ENCODE peak calls at places on chromosomes 4 and X, in ten cellular contexts. D is CD8-positive, alpha-beta T cell; J is lower leg skin; B is kidney epithelial cell; G is kidney; L is gastrocnemius medialis; N is heart left ventricle; T is A549; V is astrocyte of the spinal cord; P is BJ. X is an unnamed sample.

GRCh38 chrX:106959897-106960296 is 39.7 kb downstream of the CLDN2 start:
- DNase-seq in D (no peak), J (no peak), B (no peak), G (no peak), L (no peak), N (no peak), T (peak; percentile 39), V (peak; percentile 56), P (no peak), X (peak; percentile 43)

GRCh38 chr4:15719506-15719905 is 16.6 kb downstream of the BST1 start:
- DNase-seq in D (no peak), J (no peak), B (no peak), G (no peak), L (no peak), N (no peak), T (no peak), V (no peak), P (no peak), X (no peak)

GRCh38 chr4:132797856-132798255 is 351.2 kb upstream of the PCDH10 start:
- DNase-seq in D (no peak), J (no peak), B (no peak), G (no peak), L (no peak), N (no peak), T (no peak), V (no peak), P (no peak), X (no peak)

GRCh38 chr4:138522366-138522765 is 280.2 kb upstream of the SLC7A11 start:
- DNase-seq in D (no peak), J (no peak), B (no peak), G (no peak), L (no peak), N (no peak), T (no peak), V (peak; percentile 25), P (no peak), X (peak; percentile 52)

GRCh38 chr4:186931519-186931918 is 207.9 kb upstream of the FAT1 start:
- DNase-seq in D (no peak), J (no peak), B (no peak), G (no peak), L (no peak), N (no peak), T (no peak), V (peak; percentile 53), P (peak; percentile 69), X (no peak)

GRCh38 chr4:116387942-116388474 is 697.4 kb downstream of the TRAM1L1 start:
- DNase-seq in D (no peak), J (no peak), B (no peak), G (no peak), L (no peak), N (no peak), T (no peak), V (no peak), P (no peak), X (no peak)

GRCh38 chr4:3868146-3868840 is 102.1 kb downstream of the ADRA2C start:
- DNase-seq in D (no peak), J (peak; percentile 68), B (no peak), G (no peak), L (no peak), N (no peak), T (no peak), V (no peak), P (no peak), X (peak; percentile 10)

GRCh38 chr4:110621839-110622751 is 782 bp downstream of the PITX2 start:
- DNase-seq in D (no peak), J (peak; percentile 80), B (no peak), G (peak; percentile 69), L (peak; percentile 32), N (no peak), T (no peak), V (no peak), P (no peak), X (no peak)

GRCh38 chrX:13357925-13358324 is 38.1 kb upstream of the ATXN3L start:
- DNase-seq in D (no peak), J (no peak), B (no peak), G (no peak), L (no peak), N (no peak), T (no peak), V (peak; percentile 31), P (no peak), X (peak; percentile 50)

GRCh38 chr4:150098214-150098613 is 20.0 kb downstream of the DCLK2 start:
- DNase-seq in D (no peak), J (no peak), B (no peak), G (no peak), L (no peak), N (no peak), T (no peak), V (peak; percentile 31), P (no peak), X (peak; percentile 46)

GRCh38 chr4:40445671-40446070 is 110.5 kb downstream of the CHRNA9 start:
- DNase-seq in D (no peak), J (no peak), B (no peak), G (no peak), L (no peak), N (no peak), T (no peak), V (no peak), P (no peak), X (no peak)

GRCh38 chrX:152958047-152958446 is 35.9 kb downstream of the PNMA5 start:
- DNase-seq in D (no peak), J (no peak), B (no peak), G (no peak), L (no peak), N (no peak), T (no peak), V (no peak), P (no peak), X (no peak)

GRCh38 chrX:150503898-150504219 is 64.6 kb upstream of the MTM1 start:
- DNase-seq in D (no peak), J (peak; percentile 71), B (no peak), G (no peak), L (no peak), N (no peak), T (peak; percentile 10), V (no peak), P (no peak), X (no peak)

GRCh38 chrX:124208675-124209074 is 123.8 kb upstream of the TEX13D start:
- DNase-seq in D (no peak), J (no peak), B (no peak), G (no peak), L (peak; percentile 18), N (no peak), T (no peak), V (no peak), P (no peak), X (no peak)

GRCh38 chr4:52795533-52795932 is 44.3 kb upstream of the ERVMER34-1 start:
- DNase-seq in D (no peak), J (no peak), B (no peak), G (no peak), L (no peak), N (no peak), T (no peak), V (no peak), P (no peak), X (no peak)

GRCh38 chrX:70455366-70456202 is 10.9 kb downstream of the DLG3 start:
- DNase-seq in D (no peak), J (no peak), B (no peak), G (no peak), L (no peak), N (no peak), T (no peak), V (no peak), P (no peak), X (no peak)
- H3K4me3 ChIP-seq in D (peak overlapping the region; percentile 62), J (no peak overlapping the region), B (peak overlapping the region; percentile 61), G (peak overlapping the region; percentile 52), L (peak overlapping the region; percentile 36), N (peak overlapping the region; percentile 48), T (peak overlapping the region; percentile 40), V (peak overlapping the region; percentile 53), P (peak overlapping the region; percentile 56), X (peak overlapping the region; percentile 54)

DNA sequence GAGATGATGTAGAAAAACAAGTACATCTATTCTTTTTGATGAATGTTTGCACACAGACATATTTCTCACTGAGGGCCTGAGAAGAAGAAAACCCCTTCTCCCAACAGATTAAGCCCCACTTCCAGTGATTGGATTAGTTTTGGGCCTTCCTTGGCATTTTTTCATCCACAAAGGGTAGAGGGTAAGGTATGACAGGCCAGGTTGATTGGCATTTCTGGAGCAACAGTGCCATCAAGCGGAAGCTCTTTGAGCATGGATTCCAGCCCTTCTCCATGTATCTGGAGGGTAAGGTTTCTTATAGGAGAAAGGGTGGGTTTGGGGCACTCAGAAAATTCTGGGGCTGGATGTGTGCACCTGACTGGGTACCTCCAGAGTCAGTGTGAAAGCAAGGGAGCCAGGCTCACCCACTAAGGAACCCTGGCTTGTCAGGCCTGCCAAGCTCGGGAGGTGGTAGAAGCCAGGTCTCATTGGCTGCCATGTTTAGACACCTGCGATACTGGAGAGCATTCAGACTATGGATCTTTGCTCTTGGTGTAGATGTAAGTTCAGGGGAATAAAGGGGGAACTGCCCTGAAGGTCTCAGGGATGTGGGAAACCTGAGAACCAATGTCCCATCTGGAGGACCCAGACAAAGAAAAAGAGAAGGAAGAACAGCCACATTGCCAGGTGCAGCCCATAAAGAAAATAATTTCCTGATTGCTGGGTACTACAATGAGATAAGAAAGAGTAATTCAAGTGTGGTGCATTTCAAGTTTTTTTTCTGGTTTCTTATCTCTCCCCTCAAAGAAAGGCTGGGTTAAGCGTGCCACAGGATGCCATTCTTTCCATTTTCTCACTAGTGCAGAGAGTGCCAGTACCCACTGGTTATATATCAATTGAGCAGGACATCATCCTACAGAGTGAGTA is 222.3 kb upstream of the AGTR2 start:
- DNase-seq in D (no peak), J (no peak), B (no peak), G (no peak), L (no peak), N (no peak), T (no peak), V (no peak), P (no peak), X (no peak)
- TF ChIP-seq CTCF in D (no peak), J (no peak), B (peak; percentile 5), G (no peak), L (no peak), N (no peak), T (no peak), V (no peak), P (no peak), X (no peak)

GRCh38 chrX:9562851-9563250 is 98.0 kb downstream of the TBL1X start:
- DNase-seq in D (no peak), J (peak; percentile 68), B (peak; percentile 73), G (no peak), L (peak; percentile 15), N (no peak), T (peak; percentile 22), V (peak; percentile 91), P (peak; percentile 57), X (peak; percentile 74)
- H3K4me3 ChIP-seq in D (no peak overlapping the region), J (no peak overlapping the region), B (no peak overlapping the region), G (no peak overlapping the region), L (no peak overlapping the region), N (no peak overlapping the region), T (no peak overlapping the region), V (no peak overlapping the region), P (no peak overlapping the region), X (no peak overlapping the region)

DNA sequence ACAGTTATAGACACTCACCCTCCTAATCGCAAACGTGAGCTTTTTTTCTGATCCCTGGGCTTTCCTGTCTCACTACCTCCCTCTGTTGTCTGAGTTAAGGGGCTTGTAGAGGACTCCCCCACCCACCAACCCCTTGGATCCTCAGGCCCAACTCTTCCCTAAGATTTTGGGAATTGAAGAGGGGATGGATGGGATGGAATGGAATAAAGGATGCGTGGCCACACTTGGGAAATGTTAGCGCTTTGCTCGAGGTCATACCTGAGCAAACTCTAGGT is 1.5 kb downstream of the CNKSR2 start:
- DNase-seq in D (no peak), J (no peak), B (no peak), G (no peak), L (no peak), N (no peak), T (peak; percentile 38), V (no peak), P (no peak), X (no peak)
- TF ChIP-seq CTCF in D (no peak), J (no peak), B (no peak), G (no peak), L (no peak), N (no peak), T (no peak), V (no peak), P (no peak), X (no peak)

X was measured in fibroblast of the aortic adventitia.